ENCODE peak calls at places on chromosomes 11 and 22, in seven cellular contexts. A is hypothalamus, K is right lobe of liver, Q is MM.1S, U is WTC11, W is posterior vena cava, M is caudate nucleus. E is an unnamed sample.

GRCh38 chr11:101825551-101825950 is 89.3 kb upstream of the CEP126 start:
- DNase-seq in A (no peak), K (no peak), Q (no peak), U (no peak), W (no peak), M (no peak), E (no peak)

GRCh38 chr11:14972581-14973490 is 685 bp upstream of the CALCA start:
- DNase-seq in A (no peak), K (no peak), Q (no peak), U (no peak), W (no peak), M (no peak), E (no peak)

GRCh38 chr22:43185860-43186261 is 1.1 kb downstream of the TTLL12 start:
- DNase-seq in A (peak; percentile 20), K (peak; percentile 71), Q (peak; percentile 29), U (no peak), W (no peak), M (no peak), E (no peak)

GRCh38 chr11:121134758-121135312 is 33.8 kb downstream of the TECTA start:
- DNase-seq in A (no peak), K (no peak), Q (no peak), U (no peak), W (no peak), M (no peak), E (no peak)

GRCh38 chr11:73716153-73717056 is 44.5 kb downstream of the RAB6A start:
- DNase-seq in A (no peak), K (no peak), Q (no peak), U (no peak), W (no peak), M (no peak), E (no peak)

GRCh38 chr22:37279469-37279868 is 2.8 kb upstream of the CYTH4 start:
- DNase-seq in A (no peak), K (no peak), Q (no peak), U (no peak), W (no peak), M (no peak), E (no peak)

GRCh38 chr11:8032576-8033311 is 45.6 kb downstream of the EIF3F start:
- DNase-seq in A (no peak), K (no peak), Q (no peak), U (no peak), W (no peak), M (no peak), E (no peak)

GRCh38 chr22:45335021-45335818 is 25.5 kb downstream of the FAM118A start:
- DNase-seq in A (peak; percentile 22), K (peak; percentile 91), Q (no peak), U (peak; percentile 61), W (no peak), M (peak; percentile 31), E (no peak)

GRCh38 chr11:60080523-60080922 is 7.9 kb upstream of the MS4A2 start:
- DNase-seq in A (no peak), K (no peak), Q (no peak), U (no peak), W (no peak), M (no peak), E (no peak)

GRCh38 chr11:12175694-12176241 is 65.4 kb downstream of the MICAL2 start:
- DNase-seq in A (no peak), K (no peak), Q (peak; percentile 60), U (no peak), W (no peak), M (no peak), E (peak; percentile 85)

GRCh38 chr22:46008836-46009596 is 32.1 kb upstream of the WNT7B start:
- DNase-seq in A (no peak), K (peak; percentile 10), Q (no peak), U (no peak), W (peak; percentile 80), M (no peak), E (no peak)

GRCh38 chr11:34263462-34264186 is 94.2 kb downstream of the ABTB2 start:
- DNase-seq in A (no peak), K (peak; percentile 81), Q (no peak), U (no peak), W (no peak), M (peak; percentile 11), E (peak; percentile 75)

E was measured in SW 1271.